ENCODE peak calls at places on chromosomes 13 and 19, in seven cellular contexts. One of them, this sample, is unnamed.

GRCh38 chr13:24217601-24218281 is 57.2 kb downstream of the SPATA13 start:
- DNase-seq in iPS DF 6.9: no peak
- DNase-seq in mammary epithelial cell: no peak
- DNase-seq in cardiac fibroblast: no peak
- DNase-seq in psoas muscle: no peak
- DNase-seq in right atrium auricular region: no peak
- DNase-seq in heart right ventricle: no peak
- DNase-seq in this sample: no peak

GRCh38 chr19:49261602-49262001 is 63.4 kb downstream of the SLC6A16 start:
- DNase-seq in iPS DF 6.9: no peak
- DNase-seq in mammary epithelial cell: no peak
- DNase-seq in cardiac fibroblast: no peak
- DNase-seq in psoas muscle: no peak
- DNase-seq in right atrium auricular region: no peak
- DNase-seq in heart right ventricle: no peak
- DNase-seq in this sample: no peak

GRCh38 chr19:13104848-13105646 is 2.4 kb upstream of the LYL1 start:
- DNase-seq in iPS DF 6.9: no peak
- DNase-seq in mammary epithelial cell: no peak
- DNase-seq in cardiac fibroblast: no peak
- DNase-seq in psoas muscle: no peak
- DNase-seq in right atrium auricular region: no peak
- DNase-seq in heart right ventricle: no peak
- DNase-seq in this sample: peak

GRCh38 chr13:50757021-50757420 is 86.5 kb downstream of the DLEU7 start:
- DNase-seq in iPS DF 6.9: no peak
- DNase-seq in mammary epithelial cell: peak
- DNase-seq in cardiac fibroblast: peak
- DNase-seq in psoas muscle: no peak
- DNase-seq in right atrium auricular region: no peak
- DNase-seq in heart right ventricle: no peak
- DNase-seq in this sample: no peak

GRCh38 chr13:111537843-111538499 is 217.5 kb downstream of the TEX29 start:
- DNase-seq in iPS DF 6.9: no peak
- DNase-seq in mammary epithelial cell: no peak
- DNase-seq in cardiac fibroblast: no peak
- DNase-seq in psoas muscle: no peak
- DNase-seq in right atrium auricular region: no peak
- DNase-seq in heart right ventricle: no peak
- DNase-seq in this sample: no peak

GRCh38 chr13:56424246-56424645 is 716.5 kb upstream of the PRR20A start:
- DNase-seq in iPS DF 6.9: no peak
- DNase-seq in mammary epithelial cell: peak
- DNase-seq in cardiac fibroblast: no peak
- DNase-seq in psoas muscle: no peak
- DNase-seq in right atrium auricular region: no peak
- DNase-seq in heart right ventricle: no peak
- DNase-seq in this sample: no peak

GRCh38 chr13:50512602-50513527 is 330.6 kb downstream of the DLEU7 start:
- DNase-seq in iPS DF 6.9: no peak
- DNase-seq in mammary epithelial cell: no peak
- DNase-seq in cardiac fibroblast: peak
- DNase-seq in psoas muscle: peak
- DNase-seq in right atrium auricular region: peak
- DNase-seq in heart right ventricle: peak
- DNase-seq in this sample: no peak

GRCh38 chr19:7142771-7143170 is 73.3 kb downstream of the ZNF557 start:
- DNase-seq in iPS DF 6.9: no peak
- DNase-seq in mammary epithelial cell: no peak
- DNase-seq in cardiac fibroblast: no peak
- DNase-seq in psoas muscle: no peak
- DNase-seq in right atrium auricular region: no peak
- DNase-seq in heart right ventricle: no peak
- DNase-seq in this sample: no peak

GRCh38 chr13:50626031-50626643 is 217.4 kb downstream of the DLEU7 start:
- DNase-seq in iPS DF 6.9: no peak
- DNase-seq in mammary epithelial cell: peak
- DNase-seq in cardiac fibroblast: peak
- DNase-seq in psoas muscle: no peak
- DNase-seq in right atrium auricular region: no peak
- DNase-seq in heart right ventricle: no peak
- DNase-seq in this sample: no peak

GRCh38 chr19:39212377-39212742 is 8.3 kb upstream of the SYCN start:
- DNase-seq in iPS DF 6.9: no peak
- DNase-seq in mammary epithelial cell: no peak
- DNase-seq in cardiac fibroblast: peak
- DNase-seq in psoas muscle: no peak
- DNase-seq in right atrium auricular region: no peak
- DNase-seq in heart right ventricle: no peak
- DNase-seq in this sample: peak

GRCh38 chr13:67223742-67224141 is 6.4 kb downstream of the PCDH9 start:
- DNase-seq in iPS DF 6.9: no peak
- DNase-seq in mammary epithelial cell: no peak
- DNase-seq in cardiac fibroblast: no peak
- DNase-seq in psoas muscle: no peak
- DNase-seq in right atrium auricular region: no peak
- DNase-seq in heart right ventricle: no peak
- DNase-seq in this sample: no peak

GRCh38 chr19:16888629-16889371 is at the start of gene F2RL3:
- DNase-seq in iPS DF 6.9: no peak
- DNase-seq in mammary epithelial cell: no peak
- DNase-seq in cardiac fibroblast: peak
- DNase-seq in psoas muscle: peak
- DNase-seq in right atrium auricular region: peak
- DNase-seq in heart right ventricle: peak
- DNase-seq in this sample: no peak

GRCh38 chr19:58227964-58228583 is 640 bp upstream of the ZNF544 start:
- DNase-seq in iPS DF 6.9: no peak
- DNase-seq in mammary epithelial cell: no peak
- DNase-seq in cardiac fibroblast: no peak
- DNase-seq in psoas muscle: no peak
- DNase-seq in right atrium auricular region: no peak
- DNase-seq in heart right ventricle: no peak
- DNase-seq in this sample: no peak

GRCh38 chr19:41758846-41759245 is 3.5 kb downstream of the CEACAM6 start:
- DNase-seq in iPS DF 6.9: no peak
- DNase-seq in mammary epithelial cell: peak
- DNase-seq in cardiac fibroblast: no peak
- DNase-seq in psoas muscle: no peak
- DNase-seq in right atrium auricular region: no peak
- DNase-seq in heart right ventricle: no peak
- DNase-seq in this sample: no peak

DNA sequence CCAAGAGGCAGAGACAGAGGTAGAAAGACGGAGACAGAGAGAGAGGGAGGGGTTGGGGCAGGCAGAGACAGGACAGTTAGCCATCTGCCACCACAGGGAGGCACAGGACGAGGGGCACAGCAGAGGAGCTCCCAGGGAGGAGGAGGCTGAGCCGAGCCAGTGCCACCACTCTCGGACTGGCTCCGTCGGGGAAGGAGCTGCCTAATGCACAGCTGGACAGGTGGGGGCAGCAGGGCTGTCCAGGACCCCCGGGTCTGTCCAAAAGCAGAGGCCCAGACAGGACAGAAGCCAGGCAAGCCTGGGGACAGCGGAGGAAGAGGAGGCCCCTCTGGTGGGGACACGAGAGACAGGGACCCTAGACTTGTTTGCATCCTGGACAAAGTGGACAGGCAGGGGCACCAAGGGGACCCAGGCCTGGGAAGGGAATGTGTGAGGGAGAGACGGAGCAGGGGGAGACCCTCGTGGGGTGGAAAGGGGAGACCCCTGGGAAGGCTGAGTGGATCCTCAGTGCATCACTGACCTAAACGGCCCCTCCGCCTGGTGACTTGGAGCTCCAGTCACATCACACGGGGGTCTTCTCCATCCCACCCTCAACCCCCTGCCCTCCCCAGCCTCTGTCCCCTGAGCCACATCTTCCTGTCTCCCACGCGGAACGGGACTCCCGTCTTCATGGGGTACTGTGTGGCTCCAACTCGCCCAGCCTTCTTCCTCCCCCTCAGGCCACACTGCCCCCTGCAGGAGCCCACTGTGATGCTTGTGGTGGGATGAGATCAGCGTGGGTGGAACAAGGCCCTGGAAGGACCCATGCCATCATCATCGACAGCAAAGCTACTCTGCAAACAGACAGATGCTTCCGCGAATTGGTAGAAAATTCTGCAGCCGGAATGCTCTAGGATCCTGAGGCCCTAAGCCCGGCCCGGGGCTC is 889 bp downstream of the F10 start:
- DNase-seq in iPS DF 6.9: no peak
- DNase-seq in mammary epithelial cell: no peak
- DNase-seq in cardiac fibroblast: no peak
- DNase-seq in psoas muscle: no peak
- DNase-seq in right atrium auricular region: no peak
- DNase-seq in heart right ventricle: no peak
- DNase-seq in this sample: no peak
- H3K4me3 ChIP-seq in iPS DF 6.9: no peak
- H3K4me3 ChIP-seq in mammary epithelial cell: no peak
- H3K4me3 ChIP-seq in cardiac fibroblast: no peak
- H3K4me3 ChIP-seq in psoas muscle: peak
- H3K4me3 ChIP-seq in right atrium auricular region: peak
- H3K4me3 ChIP-seq in heart right ventricle: peak
- H3K4me3 ChIP-seq in this sample: no peak

GRCh38 chr13:97235549-97236206 is 13.5 kb downstream of the MBNL2 start:
- DNase-seq in iPS DF 6.9: no peak
- DNase-seq in mammary epithelial cell: no peak
- DNase-seq in cardiac fibroblast: no peak
- DNase-seq in psoas muscle: no peak
- DNase-seq in right atrium auricular region: no peak
- DNase-seq in heart right ventricle: peak
- DNase-seq in this sample: no peak

GRCh38 chr13:97238883-97239282 is 16.8 kb downstream of the MBNL2 start:
- DNase-seq in iPS DF 6.9: no peak
- DNase-seq in mammary epithelial cell: no peak
- DNase-seq in cardiac fibroblast: no peak
- DNase-seq in psoas muscle: no peak
- DNase-seq in right atrium auricular region: no peak
- DNase-seq in heart right ventricle: no peak
- DNase-seq in this sample: no peak

GRCh38 chr13:97238432-97238831 is 16.3 kb downstream of the MBNL2 start:
- DNase-seq in iPS DF 6.9: no peak
- DNase-seq in mammary epithelial cell: no peak
- DNase-seq in cardiac fibroblast: no peak
- DNase-seq in psoas muscle: no peak
- DNase-seq in right atrium auricular region: no peak
- DNase-seq in heart right ventricle: no peak
- DNase-seq in this sample: no peak

GRCh38 chr13:97239306-97239705 is 17.2 kb downstream of the MBNL2 start:
- DNase-seq in iPS DF 6.9: no peak
- DNase-seq in mammary epithelial cell: no peak
- DNase-seq in cardiac fibroblast: no peak
- DNase-seq in psoas muscle: no peak
- DNase-seq in right atrium auricular region: no peak
- DNase-seq in heart right ventricle: no peak
- DNase-seq in this sample: no peak

GRCh38 chr13:97237388-97237787 is 15.3 kb downstream of the MBNL2 start:
- DNase-seq in iPS DF 6.9: no peak
- DNase-seq in mammary epithelial cell: no peak
- DNase-seq in cardiac fibroblast: no peak
- DNase-seq in psoas muscle: no peak
- DNase-seq in right atrium auricular region: no peak
- DNase-seq in heart right ventricle: no peak
- DNase-seq in this sample: no peak
- H3K4me3 ChIP-seq in iPS DF 6.9: no peak
- H3K4me3 ChIP-seq in mammary epithelial cell: no peak
- H3K4me3 ChIP-seq in cardiac fibroblast: no peak
- H3K4me3 ChIP-seq in psoas muscle: no peak
- H3K4me3 ChIP-seq in right atrium auricular region: no peak
- H3K4me3 ChIP-seq in heart right ventricle: no peak
- H3K4me3 ChIP-seq in this sample: no peak

GRCh38 chr13:40980466-40980865 is 38.6 kb downstream of the ELF1 start:
- DNase-seq in iPS DF 6.9: no peak
- DNase-seq in mammary epithelial cell: no peak
- DNase-seq in cardiac fibroblast: no peak
- DNase-seq in psoas muscle: no peak
- DNase-seq in right atrium auricular region: no peak
- DNase-seq in heart right ventricle: no peak
- DNase-seq in this sample: no peak

GRCh38 chr13:40981949-40982348 is 37.2 kb downstream of the ELF1 start:
- DNase-seq in iPS DF 6.9: no peak
- DNase-seq in mammary epithelial cell: no peak
- DNase-seq in cardiac fibroblast: peak
- DNase-seq in psoas muscle: no peak
- DNase-seq in right atrium auricular region: no peak
- DNase-seq in heart right ventricle: no peak
- DNase-seq in this sample: no peak

GRCh38 chr13:40982772-40983171 is 36.3 kb downstream of the ELF1 start:
- DNase-seq in iPS DF 6.9: no peak
- DNase-seq in mammary epithelial cell: peak
- DNase-seq in cardiac fibroblast: peak
- DNase-seq in psoas muscle: no peak
- DNase-seq in right atrium auricular region: no peak
- DNase-seq in heart right ventricle: no peak
- DNase-seq in this sample: no peak

GRCh38 chr13:40981361-40981760 is 37.8 kb downstream of the ELF1 start:
- DNase-seq in iPS DF 6.9: no peak
- DNase-seq in mammary epithelial cell: no peak
- DNase-seq in cardiac fibroblast: peak
- DNase-seq in psoas muscle: no peak
- DNase-seq in right atrium auricular region: no peak
- DNase-seq in heart right ventricle: no peak
- DNase-seq in this sample: no peak

DNA sequence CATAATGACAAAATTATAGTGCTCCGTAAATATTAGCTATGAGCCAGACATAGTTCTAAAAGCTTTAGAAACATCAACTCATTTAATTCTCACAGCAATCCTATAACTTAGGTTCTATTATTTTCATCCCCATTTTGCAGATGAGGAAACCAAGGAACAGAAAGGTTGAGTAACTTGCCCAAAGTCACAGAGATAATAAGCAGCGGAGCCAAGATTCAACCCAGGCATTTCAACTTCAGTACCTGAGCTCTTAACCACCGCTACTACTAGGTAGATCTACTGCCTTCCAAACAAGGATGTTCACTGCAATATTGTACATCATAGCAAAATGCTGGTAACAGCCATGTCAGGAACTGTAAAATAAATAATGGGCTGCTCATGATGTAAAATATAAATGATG is 39.9 kb downstream of the ELF1 start:
- DNase-seq in iPS DF 6.9: no peak
- DNase-seq in mammary epithelial cell: no peak
- DNase-seq in cardiac fibroblast: no peak
- DNase-seq in psoas muscle: no peak
- DNase-seq in right atrium auricular region: no peak
- DNase-seq in heart right ventricle: no peak
- DNase-seq in this sample: no peak
- H3K4me3 ChIP-seq in iPS DF 6.9: no peak
- H3K4me3 ChIP-seq in mammary epithelial cell: no peak
- H3K4me3 ChIP-seq in cardiac fibroblast: no peak
- H3K4me3 ChIP-seq in psoas muscle: peak
- H3K4me3 ChIP-seq in right atrium auricular region: peak
- H3K4me3 ChIP-seq in heart right ventricle: peak
- H3K4me3 ChIP-seq in this sample: peak

DNA sequence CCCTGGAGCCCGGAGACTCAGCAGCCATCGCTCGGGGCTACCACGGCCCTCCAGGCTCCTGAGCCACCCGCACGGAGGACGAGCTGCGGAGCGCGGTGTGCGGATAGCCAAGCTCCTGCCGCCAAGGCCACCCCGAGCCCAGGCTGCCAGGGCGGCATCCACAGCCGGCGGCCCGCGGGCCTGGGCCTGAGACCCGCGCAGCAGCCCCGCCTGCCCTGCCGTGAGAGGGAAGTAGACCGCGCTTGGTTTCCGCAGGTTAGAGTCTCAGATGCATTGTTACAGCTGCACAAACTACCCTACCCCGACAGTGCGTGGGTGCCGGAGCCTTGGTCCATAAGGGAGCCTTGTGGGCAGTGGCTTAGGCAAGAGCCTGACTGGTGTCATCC is 253.8 kb upstream of the SGCG start:
- DNase-seq in iPS DF 6.9: no peak
- DNase-seq in mammary epithelial cell: no peak
- DNase-seq in cardiac fibroblast: no peak
- DNase-seq in psoas muscle: no peak
- DNase-seq in right atrium auricular region: no peak
- DNase-seq in heart right ventricle: no peak
- DNase-seq in this sample: no peak
- H3K4me3 ChIP-seq in iPS DF 6.9: peak
- H3K4me3 ChIP-seq in mammary epithelial cell: no peak
- H3K4me3 ChIP-seq in cardiac fibroblast: no peak
- H3K4me3 ChIP-seq in psoas muscle: peak
- H3K4me3 ChIP-seq in right atrium auricular region: peak
- H3K4me3 ChIP-seq in heart right ventricle: peak
- H3K4me3 ChIP-seq in this sample: no peak